ENCODE peak calls at places on chromosomes 7 and 10, in nine cellular contexts. F is NCI-H2171 treated with DMSO at 0.1 percent for 48 hours; N is thoracic aorta; X is posterior cingulate gyrus; O is MCF 10A; A is esophagus squamous epithelium; E is H7; V is stimulated activated CD4-positive, alpha-beta T cell treated with anti-CD3 and anti-CD28 coated beads, Interleukin-1b, Interleukin-23, amount 100 ng/mL, for 24 hours; G is T-helper 9 cell. K is an unnamed sample.
A peak's percentile ranks its signal among the peaks of the same experiment; 100 is the strongest.

GRCh38 chr7:55055479-55055878 is 36.7 kb downstream of the EGFR start:
- DNase-seq in G (no peak), E (no peak), O (peak; percentile 85), F (no peak), X (no peak), A (no peak), V (no peak), N (no peak), K (no peak)

GRCh38 chr10:59589721-59590120 is 119.9 kb downstream of the SLC16A9 start:
- DNase-seq in X (no peak), O (no peak), V (no peak), G (no peak), E (no peak), A (no peak), N (no peak), F (no peak), K (no peak)

GRCh38 chr10:74099836-74100235 is 50.8 kb downstream of the AP3M1 start:
- DNase-seq in E (no peak), V (no peak), G (no peak), F (no peak), A (no peak), O (no peak), N (no peak), X (no peak), K (no peak)

GRCh38 chr7:107966701-107967100 is 36.3 kb downstream of the LAMB1 start:
- DNase-seq in F (peak; percentile 71), G (no peak), O (peak; percentile 75), N (no peak), V (no peak), A (no peak), E (peak; percentile 39), X (no peak), K (peak; percentile 38)

GRCh38 chr7:49613759-49614158 is 159.7 kb upstream of the VWC2 start:
- DNase-seq in O (no peak), F (no peak), V (no peak), A (no peak), N (no peak), E (no peak), X (no peak), G (no peak), K (no peak)

GRCh38 chr10:22010973-22011408 is 7.5 kb upstream of the DNAJC1 start:
- DNase-seq in N (no peak), E (no peak), A (no peak), V (no peak), F (peak; percentile 9), O (peak; percentile 31), X (no peak), G (no peak), K (no peak)

GRCh38 chr7:139619367-139619657 is 95.8 kb downstream of the CLEC2L start:
- DNase-seq in X (no peak), V (no peak), O (peak; percentile 18), A (no peak), G (no peak), E (no peak), F (no peak), N (no peak), K (no peak)

GRCh38 chr7:86963599-86964230 is 95.7 kb downstream of the ELAPOR2 start:
- DNase-seq in N (no peak), G (no peak), X (no peak), A (no peak), E (no peak), V (no peak), O (no peak), F (no peak), K (no peak)

GRCh38 chr7:29859089-29859488 is 52.8 kb downstream of the WIPF3 start:
- DNase-seq in X (no peak), F (no peak), G (no peak), O (no peak), E (no peak), A (no peak), N (no peak), V (no peak), K (no peak)

GRCh38 chr10:99224766-99225165 is 10.9 kb downstream of the HPSE2 start:
- DNase-seq in X (no peak), V (no peak), F (no peak), O (no peak), A (no peak), N (no peak), E (no peak), G (no peak), K (no peak)

GRCh38 chr7:151157645-151158329 is 9.7 kb downstream of the GBX1 start:
- DNase-seq in N (no peak), X (no peak), G (no peak), E (no peak), F (no peak), O (peak; percentile 28), V (no peak), A (no peak), K (no peak)

GRCh38 chr10:14653271-14654161 is 121.2 kb downstream of the FAM107B start:
- DNase-seq in F (no peak), V (no peak), A (no peak), N (no peak), E (peak; percentile 54), O (peak; percentile 84), G (no peak), X (no peak), K (no peak)

GRCh38 chr7:55280031-55280454 is 85.1 kb upstream of the LANCL2 start:
- DNase-seq in O (peak; percentile 74), E (peak; percentile 83), N (no peak), X (peak; percentile 51), A (no peak), F (peak; percentile 69), V (peak; percentile 41), G (peak; percentile 50), K (peak; percentile 81)

GRCh38 chr10:72765051-72765450 is 73.1 kb downstream of the MCU start:
- DNase-seq in V (no peak), O (no peak), N (no peak), G (no peak), F (no peak), X (no peak), E (no peak), A (no peak), K (no peak)

GRCh38 chr10:119342017-119342734 is 134.8 kb downstream of the GRK5 start:
- DNase-seq in G (no peak), F (no peak), E (no peak), A (no peak), O (no peak), X (no peak), N (no peak), V (no peak), K (no peak)

GRCh38 chr7:4642468-4643203 is 39.5 kb upstream of the FOXK1 start:
- DNase-seq in G (no peak), V (no peak), F (no peak), X (no peak), A (no peak), O (no peak), E (no peak), N (no peak), K (no peak)

GRCh38 chr10:43376046-43376635 is 4.7 kb downstream of the FXYD4 start:
- DNase-seq in A (no peak), E (no peak), N (no peak), X (no peak), O (no peak), G (no peak), V (no peak), F (no peak), K (no peak)

GRCh38 chr7:151780626-151781025 is 96.3 kb downstream of the PRKAG2 start:
- DNase-seq in F (no peak), G (no peak), O (no peak), V (no peak), E (no peak), N (no peak), A (no peak), X (no peak), K (no peak)

GRCh38 chr7:131544449-131545425 is 11.7 kb downstream of the PODXL start:
- DNase-seq in V (no peak), X (no peak), O (peak; percentile 30), F (no peak), A (no peak), E (no peak), G (no peak), N (no peak), K (no peak)

GRCh38 chr7:50826371-50827172 is 43.9 kb upstream of the GRB10 start:
- DNase-seq in O (peak; percentile 91), N (no peak), V (peak; percentile 2), G (no peak), E (no peak), A (no peak), X (no peak), F (no peak), K (no peak)

GRCh38 chr7:90173127-90173844 is 19.0 kb downstream of the STEAP1 start:
- DNase-seq in O (no peak), X (no peak), A (no peak), N (no peak), F (no peak), G (no peak), E (no peak), V (no peak), K (no peak)

GRCh38 chr7:36661135-36661840 is 63.0 kb downstream of the AOAH start:
- DNase-seq in V (no peak), E (no peak), G (no peak), X (no peak), F (no peak), N (no peak), O (peak; percentile 62), A (no peak), K (no peak)

GRCh38 chr7:152076940-152077933 is 51.8 kb downstream of the GALNT11 start:
- DNase-seq in F (no peak), G (no peak), O (peak; percentile 59), E (no peak), A (no peak), X (no peak), N (no peak), V (no peak), K (no peak)

GRCh38 chr7:92631830-92632487 is 41.8 kb upstream of the FAM133B start:
- DNase-seq in F (no peak), X (no peak), N (no peak), G (no peak), A (no peak), E (no peak), V (no peak), O (no peak), K (no peak)

GRCh38 chr7:45267262-45267661 is 109.7 kb downstream of the RAMP3 start:
- DNase-seq in X (no peak), A (no peak), E (no peak), G (no peak), O (peak; percentile 8), F (no peak), V (no peak), N (no peak), K (no peak)

GRCh38 chr10:104548090-104548489 is 93.0 kb upstream of the SORCS3 start:
- DNase-seq in E (no peak), O (peak; percentile 35), G (no peak), F (no peak), A (no peak), V (no peak), X (no peak), N (no peak), K (peak; percentile 54)

GRCh38 chr10:128345331-128345730 is 219.1 kb upstream of the MKI67 start:
- DNase-seq in G (no peak), X (no peak), N (no peak), V (no peak), F (no peak), A (no peak), E (no peak), O (peak; percentile 9), K (no peak)

GRCh38 chr10:59582779-59583178 is 126.9 kb downstream of the SLC16A9 start:
- DNase-seq in V (no peak), O (no peak), E (no peak), N (no peak), F (no peak), X (no peak), G (no peak), A (no peak), K (no peak)

GRCh38 chr7:301291-302053 is 11.5 kb downstream of the FOXL3 start:
- DNase-seq in E (peak; percentile 51), G (no peak), N (no peak), V (no peak), X (no peak), F (no peak), O (no peak), A (no peak), K (no peak)

K was measured in H1.